ENCODE peak calls at places on chromosome 11, in eight cellular contexts. L is sigmoid colon, O is GM12891, M is HCT116, A is prostate gland, I is stomach, T is K562, R is spleen. K is an unnamed sample.

GRCh38 chr11:72773291-72773690 is 20.6 kb downstream of the STARD10 start:
- DNase-seq in L (peak), O (no peak), M (no peak), A (no peak), I (no peak), T (peak), R (no peak), K (no peak)

GRCh38 chr11:69131644-69132300 is 24.0 kb upstream of the SMIM38 start:
- DNase-seq in L (no peak), O (no peak), M (peak), A (peak), I (peak), T (peak), R (peak), K (peak)

GRCh38 chr11:72333657-72334056 is 89.7 kb upstream of the PHOX2A start:
- DNase-seq in L (no peak), O (peak), M (no peak), A (no peak), I (no peak), T (peak), R (no peak), K (no peak)

GRCh38 chr11:124278261-124278660 is 22.1 kb downstream of the OR8G5 start:
- DNase-seq in L (no peak), O (no peak), M (no peak), A (no peak), I (no peak), T (no peak), R (no peak), K (no peak)

GRCh38 chr11:108069947-108070346 is 51.4 kb upstream of the ACAT1 start:
- DNase-seq in L (no peak), O (no peak), M (no peak), A (no peak), I (no peak), T (no peak), R (no peak), K (no peak)

GRCh38 chr11:102761646-102762238 is 18.7 kb downstream of the MMP10 start:
- DNase-seq in L (no peak), O (no peak), M (no peak), A (no peak), I (no peak), T (no peak), R (no peak), K (no peak)

GRCh38 chr11:122085264-122085663 is 30.8 kb downstream of the BLID start:
- DNase-seq in L (no peak), O (no peak), M (no peak), A (no peak), I (no peak), T (no peak), R (no peak), K (no peak)

GRCh38 chr11:126969865-126970479 is 30.6 kb downstream of the KIRREL3 start:
- DNase-seq in L (no peak), O (no peak), M (no peak), A (no peak), I (no peak), T (peak), R (no peak), K (no peak)

GRCh38 chr11:99932684-99933083 is 754.4 kb upstream of the ARHGAP42 start:
- DNase-seq in L (no peak), O (no peak), M (no peak), A (no peak), I (no peak), T (no peak), R (no peak), K (no peak)

GRCh38 chr11:131686836-131687235 is 316.4 kb downstream of the NTM start:
- DNase-seq in L (no peak), O (no peak), M (no peak), A (no peak), I (no peak), T (no peak), R (no peak), K (no peak)

GRCh38 chr11:64996710-64997380 is at the start of gene BATF2:
- DNase-seq in L (peak), O (no peak), M (peak), A (peak), I (peak), T (peak), R (peak), K (peak)

GRCh38 chr11:85759915-85760314 is 51.0 kb downstream of the SYTL2 start:
- DNase-seq in L (no peak), O (no peak), M (peak), A (no peak), I (no peak), T (no peak), R (no peak), K (no peak)

GRCh38 chr11:13384837-13385417 is 78.1 kb downstream of the BTBD10 start:
- DNase-seq in L (no peak), O (no peak), M (peak), A (no peak), I (no peak), T (peak), R (no peak), K (peak)

GRCh38 chr11:65262381-65262680 is 569 bp downstream of the POLA2 start:
- DNase-seq in L (no peak), O (no peak), M (no peak), A (no peak), I (peak), T (no peak), R (no peak), K (peak)

GRCh38 chr11:32432565-32433248 is 2.6 kb downstream of the WT1 start:
- DNase-seq in L (no peak), O (no peak), M (no peak), A (no peak), I (no peak), T (peak), R (no peak), K (no peak)

GRCh38 chr11:64071849-64072248 is 36.1 kb downstream of the FLRT1 start:
- DNase-seq in L (no peak), O (no peak), M (no peak), A (no peak), I (no peak), T (no peak), R (no peak), K (no peak)

GRCh38 chr11:111264646-111265045 is 19.1 kb downstream of the POU2AF2 start:
- DNase-seq in L (no peak), O (no peak), M (no peak), A (no peak), I (no peak), T (no peak), R (no peak), K (no peak)

GRCh38 chr11:69339041-69339733 is 45.2 kb downstream of the MYEOV start:
- DNase-seq in L (no peak), O (no peak), M (no peak), A (no peak), I (peak), T (no peak), R (no peak), K (no peak)

GRCh38 chr11:61121917-61122316 is 19.6 kb downstream of the CD5 start:
- DNase-seq in L (no peak), O (no peak), M (no peak), A (no peak), I (no peak), T (no peak), R (no peak), K (no peak)

GRCh38 chr11:119671561-119672015 is 57.4 kb downstream of the NECTIN1 start:
- DNase-seq in L (no peak), O (no peak), M (no peak), A (no peak), I (no peak), T (no peak), R (no peak), K (no peak)

GRCh38 chr11:15104166-15104565 is 10.6 kb upstream of the INSC start:
- DNase-seq in L (no peak), O (no peak), M (no peak), A (no peak), I (no peak), T (no peak), R (no peak), K (no peak)

GRCh38 chr11:113729456-113729855 is 23.3 kb upstream of the TMPRSS5 start:
- DNase-seq in L (no peak), O (no peak), M (no peak), A (no peak), I (no peak), T (no peak), R (no peak), K (no peak)

GRCh38 chr11:1113405-1114201 is 38.9 kb downstream of the MUC2 start:
- DNase-seq in L (peak), O (no peak), M (no peak), A (no peak), I (no peak), T (peak), R (peak), K (no peak)

GRCh38 chr11:76748931-76749330 is 34.2 kb upstream of the TSKU start:
- DNase-seq in L (no peak), O (no peak), M (no peak), A (no peak), I (no peak), T (no peak), R (no peak), K (no peak)
- TF ChIP-seq POLR2AphosphoS5 in L (no peak), O (no peak), M (no peak), A (no peak), I (no peak), T (no peak), R (no peak), K (no peak)

DNA sequence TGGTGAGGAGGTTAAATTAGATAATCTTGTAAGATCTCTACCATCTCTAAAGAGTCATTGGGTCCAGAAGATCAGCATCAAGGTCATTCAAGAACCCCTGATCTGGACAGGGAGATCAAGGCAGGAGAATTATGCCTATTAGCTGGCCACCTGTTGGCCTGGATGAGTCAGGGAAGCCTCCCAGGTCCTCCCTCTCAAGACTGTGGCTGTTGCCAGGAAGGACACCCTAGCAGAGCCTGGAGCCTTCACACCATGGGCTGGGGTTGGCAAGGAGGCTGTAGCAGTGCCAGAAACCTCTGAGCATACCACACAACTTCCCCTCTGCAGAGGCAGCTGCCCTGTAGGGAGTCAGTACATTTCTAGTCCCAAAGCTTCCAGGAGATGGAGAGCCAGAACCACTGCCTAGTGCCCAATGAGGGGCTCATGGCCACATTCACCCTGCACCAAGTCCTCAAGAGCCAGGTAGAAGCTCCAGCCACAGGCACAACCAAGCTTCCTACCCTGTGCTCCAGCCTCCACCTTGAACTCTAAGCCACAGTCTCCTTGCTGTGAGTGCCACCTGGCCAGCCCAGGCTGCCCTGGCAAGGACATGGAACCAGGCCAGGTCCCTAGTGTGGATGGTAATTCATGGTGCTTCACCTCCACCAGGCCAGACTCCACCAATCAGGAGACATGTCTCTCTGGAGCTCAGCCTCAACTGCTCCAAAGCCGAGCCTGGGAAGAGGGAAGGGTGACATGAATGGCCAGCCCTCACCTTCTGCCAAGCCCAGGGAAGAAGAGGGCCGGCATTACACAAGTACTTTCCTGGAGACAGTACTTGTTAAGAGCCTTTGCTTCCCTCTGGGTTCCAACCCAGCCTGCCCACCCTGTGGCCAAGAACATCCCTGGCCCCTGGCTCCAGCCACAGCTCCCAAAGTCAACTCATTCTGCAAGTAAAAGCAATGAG is 124.3 kb downstream of the BUD13 start:
- DNase-seq in L (no peak), O (no peak), M (no peak), A (no peak), I (no peak), T (no peak), R (no peak), K (no peak)
- TF ChIP-seq POLR2AphosphoS5 in L (no peak), O (no peak), M (no peak), A (no peak), I (no peak), T (no peak), R (no peak), K (no peak)

GRCh38 chr11:19725379-19726079 is 12.9 kb downstream of the NAV2 start:
- DNase-seq in L (no peak), O (no peak), M (no peak), A (peak), I (peak), T (no peak), R (no peak), K (no peak)
- TF ChIP-seq POLR2AphosphoS5 in L (no peak), O (no peak), M (no peak), A (peak), I (peak), T (no peak), R (no peak), K (no peak)

DNA sequence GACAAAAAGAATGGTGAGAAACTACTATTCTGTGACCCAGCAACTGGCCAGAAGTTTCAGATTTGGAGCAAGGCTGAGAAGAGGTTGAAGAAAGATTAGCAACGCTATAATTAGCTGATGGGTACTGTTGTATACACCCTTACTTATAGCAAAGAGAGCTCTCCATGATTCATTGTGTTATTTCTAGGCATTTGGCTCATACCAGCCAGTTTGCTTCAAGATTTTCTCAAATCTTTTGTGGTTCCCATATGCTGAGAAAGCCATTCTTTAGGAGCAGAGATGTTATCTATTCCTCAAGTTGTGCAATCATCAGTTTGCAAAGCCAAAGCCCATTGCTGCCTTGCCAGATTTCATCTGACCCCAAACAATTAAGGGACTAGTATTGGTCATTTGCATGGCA is 179.4 kb downstream of the ETS1 start:
- DNase-seq in L (no peak), O (no peak), M (no peak), A (no peak), I (no peak), T (no peak), R (no peak), K (no peak)
- TF ChIP-seq POLR2AphosphoS5 in L (no peak), O (no peak), M (no peak), A (no peak), I (no peak), T (no peak), R (no peak), K (no peak)

GRCh38 chr11:75499423-75500305 is 26.1 kb downstream of the GDPD5 start:
- DNase-seq in L (peak), O (no peak), M (no peak), A (no peak), I (no peak), T (peak), R (no peak), K (peak)
- TF ChIP-seq POLR2AphosphoS5 in L (peak), O (no peak), M (no peak), A (peak), I (no peak), T (no peak), R (no peak), K (peak)

DNA sequence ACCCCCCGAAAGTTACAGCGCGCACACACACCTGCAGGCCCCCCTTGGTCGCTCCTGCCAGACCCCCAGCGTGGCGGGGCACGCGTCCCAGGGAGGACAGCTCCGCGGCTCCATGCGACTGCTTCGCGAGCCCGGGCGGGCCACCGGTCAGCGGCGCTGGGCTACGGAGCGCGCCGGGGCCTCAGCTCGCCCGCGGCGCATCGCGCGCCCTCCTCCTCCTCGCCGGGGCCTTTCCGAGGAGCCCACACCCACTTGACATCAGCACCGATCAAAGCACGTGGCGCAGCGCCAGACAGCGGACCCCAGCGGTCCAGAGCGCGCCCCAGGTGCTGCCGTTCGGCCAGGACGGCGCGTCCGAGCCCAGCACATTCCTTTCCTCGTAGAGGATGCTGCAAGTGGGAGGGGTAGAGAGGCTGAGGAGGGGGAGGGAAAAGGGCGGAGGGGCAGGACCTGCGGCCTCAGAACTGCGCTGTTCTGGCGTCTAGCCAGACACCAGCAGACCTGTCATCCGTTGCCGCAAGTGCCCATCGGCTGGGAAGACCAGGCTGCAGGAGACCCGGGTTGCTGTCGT is 88.6 kb downstream of the PLEKHA7 start:
- DNase-seq in L (peak), O (peak), M (peak), A (peak), I (no peak), T (no peak), R (peak), K (peak)
- TF ChIP-seq POLR2AphosphoS5 in L (no peak), O (no peak), M (peak), A (no peak), I (no peak), T (no peak), R (no peak), K (peak)

GRCh38 chr11:62752994-62753735 is 795 bp downstream of the ZBTB3 start:
- DNase-seq in L (no peak), O (no peak), M (no peak), A (no peak), I (no peak), T (no peak), R (peak), K (no peak)

GRCh38 chr11:62755086-62755615 is 1.2 kb upstream of the ZBTB3 start:
- DNase-seq in L (no peak), O (no peak), M (no peak), A (no peak), I (no peak), T (no peak), R (peak), K (no peak)

GRCh38 chr11:62757846-62758788 is 3.3 kb upstream of the POLR2G start:
- DNase-seq in L (no peak), O (no peak), M (no peak), A (no peak), I (no peak), T (no peak), R (peak), K (no peak)

GRCh38 chr11:62752177-62752785 is 1.7 kb downstream of the ZBTB3 start:
- DNase-seq in L (no peak), O (no peak), M (no peak), A (no peak), I (no peak), T (no peak), R (no peak), K (no peak)

DNA sequence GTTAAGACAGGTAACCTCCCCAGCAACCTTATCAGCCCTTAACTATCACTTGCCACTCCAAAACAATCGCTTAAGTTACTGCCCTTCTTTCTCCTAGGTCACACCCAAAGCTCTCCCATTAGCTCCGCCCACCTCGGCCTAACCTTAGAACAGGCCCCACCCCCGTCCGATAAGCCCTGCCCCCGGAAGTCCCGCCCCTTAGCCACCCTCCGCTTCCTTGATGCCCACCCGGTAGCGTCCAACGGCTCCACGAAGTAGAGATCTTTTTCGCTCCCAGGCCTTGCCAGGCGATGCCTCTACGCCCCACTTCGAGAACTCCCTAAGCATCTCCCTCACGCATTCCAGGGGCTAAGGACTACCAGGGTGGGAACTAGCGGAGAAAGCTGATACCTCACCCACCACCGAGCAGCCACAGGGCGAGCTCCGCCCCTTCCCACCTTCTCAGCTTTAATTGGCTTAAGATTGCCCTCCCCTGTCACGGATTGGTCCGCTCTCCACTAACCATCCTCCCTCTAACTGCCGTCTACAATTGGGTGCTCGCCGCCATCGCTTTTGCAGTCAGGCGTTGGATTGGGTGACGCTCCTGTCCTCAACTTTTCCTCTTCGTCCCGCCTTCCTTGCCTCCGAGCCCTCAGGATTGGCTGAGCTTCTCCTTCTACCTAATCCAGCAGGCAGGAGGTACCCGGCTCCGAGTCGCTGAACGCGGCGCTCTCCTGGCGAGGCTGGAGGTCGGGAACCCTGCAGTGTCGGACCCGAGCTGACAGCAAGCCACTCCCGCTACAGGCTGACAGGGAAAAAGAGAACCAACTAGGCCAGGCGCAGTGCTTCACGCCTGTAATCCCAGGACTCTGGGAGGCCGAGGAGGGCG is at the start of gene ZBTB3:
- DNase-seq in L (peak), O (peak), M (peak), A (peak), I (peak), T (peak), R (peak), K (peak)
- TF ChIP-seq POLR2AphosphoS5 in L (peak), O (peak), M (peak), A (peak), I (no peak), T (peak), R (peak), K (peak)

DNA sequence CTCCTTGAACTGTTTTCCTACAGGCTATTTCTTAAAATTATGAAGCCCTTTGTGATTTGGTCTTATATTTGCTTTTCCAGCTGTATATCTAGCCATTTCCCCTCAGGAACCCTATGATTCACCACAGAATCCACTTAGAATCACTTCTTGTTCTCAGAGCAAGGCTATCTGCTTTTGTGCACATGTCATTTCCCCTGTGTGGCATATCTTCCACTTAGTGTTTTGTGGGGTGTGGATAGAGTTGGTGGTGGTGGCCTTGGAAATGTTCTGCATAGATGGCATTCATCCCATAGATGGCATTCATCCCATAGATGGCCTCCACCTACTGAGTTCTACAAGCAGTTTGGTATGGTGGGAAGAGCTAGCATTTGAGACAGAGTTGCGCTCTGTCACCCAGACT is 44.7 kb downstream of the SWAP70 start:
- DNase-seq in L (no peak), O (no peak), M (no peak), A (no peak), I (no peak), T (no peak), R (no peak), K (no peak)
- TF ChIP-seq POLR2AphosphoS5 in L (no peak), O (no peak), M (no peak), A (no peak), I (no peak), T (no peak), R (peak), K (no peak)

K was measured in transverse colon.